ENCODE peak calls at places on chromosome 10, in seven cellular contexts. A is left ventricle myocardium inferior, R is right atrium auricular region, U is psoas muscle, B is fibroblast of mammary gland, L is prostate gland, N is Peyer's patch. E is an unnamed sample.

GRCh38 chr10:73647211-73647874 is 6.1 kb upstream of the MYOZ1 start:
- DNase-seq in A (peak), R (peak), U (peak), B (peak), L (peak), N (peak), E (peak)

GRCh38 chr10:133123746-133124356 is 36.1 kb downstream of the ADGRA1 start:
- DNase-seq in A (no peak), R (no peak), U (peak), B (no peak), L (no peak), N (no peak), E (no peak)

GRCh38 chr10:71911296-71911954 is 52.8 kb upstream of the CHST3 start:
- DNase-seq in A (no peak), R (no peak), U (no peak), B (peak), L (no peak), N (no peak), E (no peak)

GRCh38 chr10:70078937-70079336 is 26.3 kb downstream of the MACROH2A2 start:
- DNase-seq in A (no peak), R (no peak), U (no peak), B (no peak), L (no peak), N (no peak), E (no peak)

GRCh38 chr10:43965033-43965917 is 316.6 kb upstream of the ZNF32 start:
- DNase-seq in A (no peak), R (peak), U (no peak), B (peak), L (no peak), N (no peak), E (no peak)

GRCh38 chr10:930415-931325 is 835 bp downstream of the LARP4B start:
- DNase-seq in A (peak), R (peak), U (peak), B (peak), L (no peak), N (peak), E (no peak)

GRCh38 chr10:70615784-70616511 is 13.4 kb upstream of the PRF1 start:
- DNase-seq in A (no peak), R (no peak), U (no peak), B (peak), L (no peak), N (no peak), E (no peak)

GRCh38 chr10:30000802-30001571 is 58.4 kb downstream of the JCAD start:
- DNase-seq in A (no peak), R (peak), U (no peak), B (peak), L (peak), N (no peak), E (no peak)

GRCh38 chr10:133209117-133209516 is 20.9 kb upstream of the UTF1 start:
- DNase-seq in A (no peak), R (no peak), U (no peak), B (no peak), L (no peak), N (no peak), E (no peak)

GRCh38 chr10:101354584-101355070 is 662 bp downstream of the BTRC start:
- DNase-seq in A (no peak), R (no peak), U (no peak), B (no peak), L (no peak), N (no peak), E (no peak)

GRCh38 chr10:106708521-106708920 is 456.0 kb downstream of the SORCS1 start:
- DNase-seq in A (no peak), R (no peak), U (no peak), B (no peak), L (no peak), N (no peak), E (no peak)

GRCh38 chr10:63901916-63902315 is 380.7 kb downstream of the REEP3 start:
- DNase-seq in A (no peak), R (no peak), U (no peak), B (no peak), L (no peak), N (no peak), E (no peak)

GRCh38 chr10:104347295-104348045 is 6.2 kb upstream of the CFAP58 start:
- DNase-seq in A (no peak), R (no peak), U (no peak), B (no peak), L (no peak), N (no peak), E (no peak)

GRCh38 chr10:124911124-124912051 is 30.5 kb upstream of the ZRANB1 start:
- DNase-seq in A (no peak), R (no peak), U (no peak), B (peak), L (peak), N (no peak), E (no peak)

GRCh38 chr10:78770167-78771090 is 298.3 kb upstream of the ZMIZ1 start:
- DNase-seq in A (no peak), R (no peak), U (peak), B (no peak), L (no peak), N (peak), E (no peak)

GRCh38 chr10:123274513-123275182 is 120.4 kb downstream of the BUB3 start:
- DNase-seq in A (no peak), R (no peak), U (no peak), B (no peak), L (no peak), N (no peak), E (no peak)

GRCh38 chr10:103199498-103199897 is 6.4 kb upstream of the NT5C2 start:
- DNase-seq in A (no peak), R (no peak), U (no peak), B (no peak), L (no peak), N (no peak), E (no peak)

GRCh38 chr10:80260295-80261243 is 28.9 kb downstream of the MAT1A start:
- DNase-seq in A (no peak), R (no peak), U (no peak), B (peak), L (no peak), N (no peak), E (peak)

GRCh38 chr10:119567978-119568377 is 25.5 kb upstream of the RGS10 start:
- DNase-seq in A (no peak), R (no peak), U (no peak), B (no peak), L (no peak), N (no peak), E (peak)

DNA sequence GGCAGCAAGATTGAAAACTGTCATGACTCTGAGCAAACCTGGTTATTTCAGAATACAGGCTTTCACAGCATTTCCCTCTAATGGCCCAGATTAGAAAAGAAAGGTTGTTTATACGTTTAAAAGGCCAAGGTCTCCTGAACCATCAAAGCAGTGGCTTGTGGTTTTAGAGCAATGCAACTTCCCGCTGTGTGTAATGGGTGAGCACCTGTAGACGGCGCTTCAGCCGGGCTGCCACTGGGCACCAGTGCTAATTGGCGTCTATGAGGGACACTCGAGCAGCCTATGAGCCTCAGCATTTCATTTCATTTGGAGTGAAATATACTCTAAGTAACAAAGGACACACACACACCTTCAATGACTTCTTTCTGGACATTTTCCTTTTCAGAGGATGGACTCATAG is 671.0 kb upstream of the FZD8 start:
- DNase-seq in A (no peak), R (no peak), U (no peak), B (no peak), L (no peak), N (no peak), E (no peak)
- TF ChIP-seq CTCF in A (no peak), R (no peak), U (no peak), B (no peak), L (no peak), N (no peak), E (no peak)

DNA sequence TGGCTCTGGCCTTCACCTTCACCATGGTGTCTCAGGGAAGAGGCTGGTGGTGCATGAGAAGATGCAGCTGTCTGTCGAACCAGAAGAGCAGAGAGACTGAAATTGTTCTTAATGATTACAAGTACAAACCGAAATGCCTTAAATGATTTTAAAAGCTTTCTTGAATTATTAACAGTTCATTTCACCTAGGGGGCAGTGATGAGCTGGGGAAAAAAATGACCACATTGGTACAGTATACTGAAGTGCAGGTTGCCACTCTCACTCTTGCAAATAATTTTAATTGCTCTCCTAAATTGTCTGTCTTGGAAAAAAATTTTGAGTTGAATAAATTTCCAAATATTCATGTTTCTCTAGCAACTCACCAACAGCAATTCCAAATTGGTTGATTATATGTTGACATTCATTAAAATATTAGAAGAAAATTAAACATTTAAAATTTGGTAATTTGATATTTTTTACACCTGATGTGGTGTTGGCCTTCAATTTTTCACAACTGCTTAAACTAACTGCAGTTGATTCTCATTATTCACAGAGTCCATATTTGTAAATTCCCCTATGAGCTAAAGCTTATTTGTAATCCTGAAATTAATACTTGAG is 692.6 kb downstream of the ZWINT start:
- DNase-seq in A (no peak), R (no peak), U (no peak), B (no peak), L (no peak), N (no peak), E (no peak)
- TF ChIP-seq CTCF in A (peak), R (no peak), U (no peak), B (no peak), L (no peak), N (no peak), E (peak)

GRCh38 chr10:99732033-99732912 is at the start of the genes COX15 and CUTC:
- DNase-seq in A (peak), R (peak), U (peak), B (peak), L (peak), N (peak), E (peak)
- TF ChIP-seq CTCF in A (peak), R (no peak), U (peak), B (peak), L (peak), N (peak), E (peak)

DNA sequence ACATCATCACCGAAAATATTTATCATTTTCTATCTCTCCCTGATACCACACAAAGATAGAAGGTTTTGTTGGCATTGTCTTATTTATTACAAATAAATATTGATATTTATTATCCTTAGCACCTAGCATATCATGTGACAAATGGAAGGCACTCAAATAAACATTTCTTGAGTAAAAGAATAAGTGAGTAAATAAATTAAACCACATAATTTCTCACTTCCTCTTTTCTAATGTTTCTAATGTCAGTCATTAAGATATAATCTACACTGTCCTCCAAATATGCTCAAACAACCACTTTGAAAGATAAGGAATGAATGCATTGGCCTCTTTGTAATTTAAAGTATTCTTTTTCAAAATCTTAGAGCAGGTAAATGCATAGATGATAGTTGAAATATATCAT is 1027.8 kb upstream of the LRRTM3 start:
- DNase-seq in A (no peak), R (no peak), U (no peak), B (no peak), L (no peak), N (no peak), E (no peak)
- TF ChIP-seq CTCF in A (no peak), R (no peak), U (no peak), B (no peak), L (no peak), N (no peak), E (no peak)

GRCh38 chr10:131981429-131982184 is at the start of gene BNIP3:
- DNase-seq in A (peak), R (peak), U (peak), B (peak), L (peak), N (peak), E (peak)
- TF ChIP-seq CTCF in A (no peak), R (no peak), U (peak), B (no peak), L (no peak), N (peak), E (no peak)

GRCh38 chr10:128921389-128922022 is 545.5 kb upstream of the MGMT start:
- DNase-seq in A (no peak), R (no peak), U (no peak), B (no peak), L (no peak), N (no peak), E (no peak)

GRCh38 chr10:128914681-128915080 is 552.4 kb upstream of the MGMT start:
- DNase-seq in A (peak), R (no peak), U (peak), B (no peak), L (peak), N (no peak), E (no peak)

GRCh38 chr10:128912568-128913311 is 554.3 kb upstream of the MGMT start:
- DNase-seq in A (no peak), R (no peak), U (no peak), B (no peak), L (no peak), N (no peak), E (no peak)

GRCh38 chr10:128915630-128916029 is 551.4 kb upstream of the MGMT start:
- DNase-seq in A (no peak), R (no peak), U (no peak), B (no peak), L (no peak), N (no peak), E (no peak)

DNA sequence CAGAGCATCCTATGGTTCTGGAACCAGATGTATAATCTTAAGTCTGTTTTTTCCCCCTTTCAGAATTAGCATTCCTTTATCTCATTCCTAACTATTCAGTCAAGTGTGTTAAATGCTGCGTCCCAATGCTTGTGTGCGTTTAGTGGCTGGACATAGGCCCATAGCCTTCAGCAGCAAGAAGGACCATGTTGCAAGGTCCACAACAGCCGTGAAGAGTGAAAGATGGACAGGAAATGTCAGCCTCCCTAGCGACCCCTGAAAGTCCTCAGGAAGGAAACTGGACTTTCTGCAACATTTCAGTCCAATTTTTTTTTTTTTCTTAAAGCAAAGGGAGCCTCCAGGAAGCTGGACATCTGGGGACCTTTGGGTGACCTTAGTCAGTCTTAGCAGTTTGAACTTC is 550.7 kb upstream of the MGMT start:
- DNase-seq in A (no peak), R (no peak), U (no peak), B (no peak), L (no peak), N (no peak), E (no peak)
- TF ChIP-seq CTCF in A (no peak), R (no peak), U (no peak), B (no peak), L (no peak), N (no peak), E (no peak)